ENCODE peak calls at places on chromosomes 7 and 10, in four cellular contexts. H, V, Y and J are unnamed samples.

GRCh38 chr10:102732661-102733060 is 11.1 kb upstream of the WBP1L start:
- DNase-seq in V (no peak), Y (no peak), H (no peak), J (no peak)

GRCh38 chr7:78412216-78412858 is 613.8 kb downstream of the PHTF2 start:
- DNase-seq in V (peak; percentile 1), Y (no peak), H (no peak), J (peak; percentile 7)

GRCh38 chr10:99711129-99711719 is 20.7 kb downstream of the COX15 start:
- DNase-seq in Y (peak; percentile 57), V (peak; percentile 71), H (no peak), J (peak; percentile 69)

GRCh38 chr7:155871211-155871610 is 58.9 kb upstream of the SHH start:
- DNase-seq in Y (no peak), V (no peak), H (no peak), J (no peak)

GRCh38 chr10:28302012-28302667 is 724 bp downstream of the MPP7 start:
- DNase-seq in H (no peak), V (peak; percentile 56), Y (no peak), J (no peak)

GRCh38 chr10:122525788-122526187 is 34.8 kb upstream of the DMBT1 start:
- DNase-seq in H (no peak), Y (no peak), V (peak; percentile 29), J (no peak)

GRCh38 chr7:50353201-50353600 is 48.7 kb downstream of the IKZF1 start:
- DNase-seq in V (no peak), Y (peak; percentile 65), H (no peak), J (no peak)

GRCh38 chr7:82481499-82482097 is 38.0 kb upstream of the CACNA2D1 start:
- DNase-seq in Y (peak; percentile 0), H (no peak), V (peak; percentile 30), J (peak; percentile 38)

GRCh38 chr7:822692-823276 is 9.5 kb upstream of the SUN1 start:
- DNase-seq in V (no peak), Y (no peak), H (no peak), J (no peak)

GRCh38 chr7:45592230-45592991 is 18.2 kb downstream of the ADCY1 start:
- DNase-seq in Y (no peak), H (no peak), V (no peak), J (no peak)

GRCh38 chr7:113086431-113086888 is at the start of gene GPR85:
- DNase-seq in V (peak; percentile 74), H (peak; percentile 30), Y (peak; percentile 61), J (peak; percentile 47)

GRCh38 chr7:32479574-32480200 is 10.5 kb downstream of the LSM5 start:
- DNase-seq in Y (peak; percentile 35), H (no peak), V (peak; percentile 73), J (peak; percentile 68)

GRCh38 chr10:100340948-100341847 is 5.8 kb upstream of the SCD start:
- DNase-seq in V (no peak), Y (no peak), H (peak; percentile 81), J (no peak)

GRCh38 chr10:131803863-131804425 is 96.9 kb upstream of the PPP2R2D start:
- DNase-seq in V (no peak), Y (no peak), H (no peak), J (no peak)

GRCh38 chr7:71721742-71722141 is 589.8 kb downstream of the GALNT17 start:
- DNase-seq in H (no peak), Y (no peak), V (no peak), J (no peak)

GRCh38 chr7:35389636-35390035 is 135.7 kb upstream of the TBX20 start:
- DNase-seq in Y (no peak), H (no peak), V (peak; percentile 54), J (no peak)

GRCh38 chr7:134589491-134589941 is 40.6 kb downstream of the AKR1B15 start:
- DNase-seq in V (peak; percentile 85), Y (no peak), H (no peak), J (peak; percentile 38)

GRCh38 chr10:87750001-87750651 is 67.9 kb downstream of the ATAD1 start:
- DNase-seq in V (peak; percentile 54), Y (no peak), H (no peak), J (peak; percentile 97)

GRCh38 chr7:104890216-104890615 is 123.8 kb upstream of the KMT2E start:
- DNase-seq in V (no peak), Y (no peak), H (no peak), J (no peak)

GRCh38 chr7:115124409-115124939 is 202.6 kb downstream of the MDFIC start:
- DNase-seq in H (no peak), Y (no peak), V (no peak), J (no peak)

GRCh38 chr7:82156168-82156567 is 287.4 kb downstream of the CACNA2D1 start:
- DNase-seq in V (no peak), Y (no peak), H (no peak), J (no peak)

GRCh38 chr10:103184615-103185014 is 8.5 kb downstream of the NT5C2 start:
- DNase-seq in H (no peak), V (peak; percentile 63), Y (no peak), J (peak; percentile 53)